ENCODE peak calls at places on chromosomes 3 and 15, in six cellular contexts. P is IMR-90, H is mesenchymal stem cell, I is neuronal stem cell, B is H1, G is trophoblast cell. T is an unnamed sample.

GRCh38 chr15:57946491-57947048 is 118.9 kb downstream of the ALDH1A2 start:
- DNase-seq in P (no peak), B (no peak), G (no peak), I (no peak), H (no peak), T (no peak)

GRCh38 chr3:98945006-98945626 is 43.6 kb upstream of the DCBLD2 start:
- DNase-seq in B (no peak), P (peak; percentile 33), G (no peak), I (no peak), H (no peak), T (no peak)

GRCh38 chr3:45640091-45640507 is 45.5 kb downstream of the LIMD1 start:
- DNase-seq in H (no peak), I (no peak), G (peak; percentile 61), P (no peak), B (no peak), T (no peak)

GRCh38 chr15:67116742-67117141 is 51.3 kb downstream of the SMAD3 start:
- DNase-seq in I (no peak), B (no peak), G (peak; percentile 94), P (peak; percentile 73), H (peak; percentile 67), T (no peak)

GRCh38 chr3:59978979-59979378 is 929.2 kb upstream of the CFAP20DC start:
- DNase-seq in P (no peak), H (no peak), B (no peak), I (no peak), G (no peak), T (no peak)

GRCh38 chr3:132180337-132180791 is 136.8 kb upstream of the ACP3 start:
- DNase-seq in B (peak; percentile 5), P (peak; percentile 66), H (peak; percentile 53), G (peak; percentile 79), I (peak; percentile 58), T (peak; percentile 39)

GRCh38 chr3:124814620-124815421 is 72.3 kb downstream of the ITGB5 start:
- DNase-seq in P (peak; percentile 22), H (no peak), I (no peak), G (peak; percentile 63), B (no peak), T (no peak)

GRCh38 chr3:14624498-14624897 is 27.1 kb upstream of the CCDC174 start:
- DNase-seq in H (no peak), P (no peak), G (no peak), I (no peak), B (no peak), T (no peak)

GRCh38 chr15:96068897-96069296 is 261.6 kb upstream of the NR2F2 start:
- DNase-seq in H (no peak), G (no peak), B (no peak), P (no peak), I (no peak), T (no peak)

GRCh38 chr3:190585771-190586630 is 72.1 kb downstream of the IL1RAP start:
- DNase-seq in B (peak; percentile 43), H (peak; percentile 97), P (peak; percentile 95), I (peak; percentile 24), G (peak; percentile 98), T (peak; percentile 58)

GRCh38 chr15:38002883-38003477 is 68.5 kb downstream of the TMCO5A start:
- DNase-seq in P (peak; percentile 84), G (peak; percentile 69), I (peak; percentile 26), H (peak; percentile 81), B (peak; percentile 27), T (peak; percentile 79)

GRCh38 chr15:34724486-34724885 is 30.3 kb downstream of the GJD2 start:
- DNase-seq in G (no peak), I (no peak), P (no peak), H (no peak), B (no peak), T (no peak)

GRCh38 chr3:131386429-131386926 is 4.9 kb downstream of the NUDT16 start:
- DNase-seq in H (peak; percentile 42), I (no peak), P (no peak), B (no peak), G (peak; percentile 7), T (no peak)

DNA sequence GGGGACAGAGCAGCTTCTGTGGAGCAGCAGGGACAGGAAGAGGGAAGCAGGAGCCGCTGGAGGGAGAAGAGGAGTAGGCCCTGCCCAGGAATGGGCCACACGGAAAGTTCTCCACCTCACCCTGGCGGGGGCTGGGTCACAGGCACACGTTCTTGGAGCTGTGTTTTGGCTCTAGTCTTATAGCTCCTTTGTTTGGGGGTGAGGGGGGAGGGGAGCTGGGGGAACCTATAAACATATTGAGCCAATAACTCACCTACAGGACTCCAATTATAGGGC is 508.6 kb downstream of the SHQ1 start:
- DNase-seq in G (no peak), H (no peak), P (no peak), I (no peak), B (no peak), T (no peak)
- H4K91ac ChIP-seq in G (peak overlapping the region; percentile 94), H (peak overlapping the region; percentile 65), P (peak overlapping the region; percentile 67), I (no peak overlapping the region), B (peak overlapping the region; percentile 81), T (no peak overlapping the region)

GRCh38 chr3:12661926-12662592 is 1.9 kb downstream of the RAF1 start:
- DNase-seq in P (no peak), B (no peak), H (no peak), I (no peak), G (no peak), T (no peak)
- H4K91ac ChIP-seq in P (peak overlapping the region; percentile 89), B (no peak overlapping the region), H (no peak overlapping the region), I (no peak overlapping the region), G (no peak overlapping the region), T (no peak overlapping the region)

DNA sequence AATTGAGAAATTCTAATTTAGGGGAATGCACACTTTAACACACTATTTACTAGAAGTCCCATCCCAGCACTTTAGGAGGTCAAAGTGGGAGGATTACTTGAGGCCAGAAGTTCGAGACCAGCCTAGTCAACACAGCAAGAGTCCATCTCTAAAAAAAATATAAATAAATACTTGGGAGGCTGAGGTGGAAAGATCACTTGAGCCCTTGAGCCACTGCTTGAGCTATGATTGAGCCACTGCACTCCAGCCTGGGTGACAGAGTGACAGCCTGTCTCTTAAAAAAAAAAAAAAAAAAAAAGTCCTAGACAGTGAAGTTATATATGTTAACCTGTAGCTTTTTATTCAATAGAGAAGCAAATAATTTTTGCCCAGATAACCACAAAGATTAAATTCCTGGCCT is 69.2 kb downstream of the DLG1 start:
- DNase-seq in P (no peak), G (no peak), I (no peak), H (no peak), B (no peak), T (no peak)
- H4K91ac ChIP-seq in P (no peak overlapping the region), G (no peak overlapping the region), I (no peak overlapping the region), H (no peak overlapping the region), B (no peak overlapping the region), T (no peak overlapping the region)

GRCh38 chr15:48913141-48913540 is 35.2 kb downstream of the EID1 start:
- DNase-seq in G (no peak), I (no peak), B (no peak), H (no peak), P (no peak), T (no peak)
- H4K91ac ChIP-seq in G (no peak overlapping the region), I (no peak overlapping the region), B (no peak overlapping the region), H (no peak overlapping the region), P (no peak overlapping the region), T (no peak overlapping the region)

GRCh38 chr3:129967761-129968160 is 6.8 kb upstream of the TRH start:
- DNase-seq in B (no peak), P (no peak), H (no peak), G (no peak), I (no peak), T (no peak)
- H4K91ac ChIP-seq in B (no peak overlapping the region), P (no peak overlapping the region), H (no peak overlapping the region), G (no peak overlapping the region), I (no peak overlapping the region), T (no peak overlapping the region)

T was measured in H9.